ENCODE peak calls at places on chromosomes 12 and 14, in ten cellular contexts. J is transverse colon, I is HepG2, G is endothelial cell of umbilical vein, L is GM23338, W is suprapubic skin, M is stomach, U is spleen, V is sigmoid colon, S is esophagus muscularis mucosa. B is an unnamed sample.

GRCh38 chr12:2129076-2129475 is 76.3 kb downstream of the CACNA1C start:
- DNase-seq in J (no peak), V (peak; percentile 87), L (no peak), M (no peak), G (no peak), I (no peak), U (no peak), S (no peak), W (peak; percentile 7), B (no peak)

GRCh38 chr12:109542014-109542413 is 31.3 kb downstream of the MMAB start:
- DNase-seq in S (no peak), U (no peak), W (no peak), M (no peak), L (no peak), I (no peak), J (no peak), G (peak; percentile 19), V (no peak), B (no peak)

GRCh38 chr12:85004199-85004598 is 31.9 kb downstream of the TSPAN19 start:
- DNase-seq in V (no peak), L (peak; percentile 28), G (no peak), I (no peak), M (no peak), U (no peak), W (no peak), J (no peak), S (no peak), B (no peak)

GRCh38 chr12:57592551-57593165 is 1.7 kb downstream of the PIP4K2C start:
- DNase-seq in U (no peak), I (no peak), V (no peak), J (no peak), M (no peak), W (no peak), L (no peak), G (no peak), S (no peak), B (no peak)

GRCh38 chr12:6534158-6534913 is at the start of gene GAPDH:
- DNase-seq in J (peak; percentile 94), S (peak; percentile 97), M (peak; percentile 90), V (peak; percentile 97), U (peak; percentile 97), I (peak; percentile 95), L (peak; percentile 98), G (peak; percentile 95), W (peak; percentile 94), B (peak; percentile 95)

GRCh38 chr14:53389207-53389606 is 236.1 kb upstream of the DDHD1 start:
- DNase-seq in W (no peak), V (no peak), S (no peak), M (no peak), L (no peak), J (no peak), G (peak; percentile 11), U (no peak), I (no peak), B (no peak)

GRCh38 chr14:34330846-34331245 is 131.2 kb downstream of the SPTSSA start:
- DNase-seq in U (no peak), G (no peak), V (no peak), S (no peak), M (no peak), L (no peak), I (no peak), W (no peak), J (no peak), B (peak; percentile 70)

GRCh38 chr12:57173089-57173488 is 25.7 kb upstream of the LRP1-AS start:
- DNase-seq in U (no peak), V (no peak), W (no peak), I (peak; percentile 51), M (no peak), S (no peak), J (no peak), G (peak; percentile 18), L (peak; percentile 84), B (no peak)

GRCh38 chr12:77998236-77998786 is 167.6 kb downstream of the NAV3 start:
- DNase-seq in W (no peak), I (no peak), G (no peak), M (no peak), U (no peak), V (no peak), L (no peak), J (no peak), S (no peak), B (no peak)

GRCh38 chr12:27821259-27821973 is 41.4 kb upstream of the MANSC4 start:
- DNase-seq in W (no peak), L (peak; percentile 96), U (no peak), J (peak; percentile 20), S (no peak), M (peak; percentile 29), I (peak; percentile 67), G (peak; percentile 89), V (no peak), B (no peak)

GRCh38 chr12:64099430-64099829 is 122.7 kb downstream of the KICS2 start:
- DNase-seq in G (peak; percentile 70), L (no peak), J (no peak), W (no peak), M (no peak), V (peak; percentile 83), U (no peak), I (no peak), S (no peak), B (no peak)
- TF ChIP-seq POLR2AphosphoS5 in G (no peak), L (no peak), J (peak; percentile 52), W (no peak), M (peak; percentile 39), V (peak; percentile 62), U (no peak), I (no peak), S (peak; percentile 79), B (no peak)

GRCh38 chr12:49297695-49298060 is 2.7 kb downstream of the PRPH start:
- DNase-seq in G (no peak), L (no peak), S (no peak), V (peak; percentile 32), I (no peak), U (peak; percentile 47), J (no peak), W (no peak), M (no peak), B (no peak)

GRCh38 chr12:49298160-49298559 is 3.2 kb downstream of the PRPH start:
- DNase-seq in L (no peak), I (no peak), M (no peak), V (peak; percentile 40), U (peak; percentile 53), J (peak; percentile 18), S (no peak), G (no peak), W (no peak), B (no peak)

GRCh38 chr12:49295087-49296001 is at the start of gene PRPH:
- DNase-seq in S (no peak), G (no peak), I (no peak), V (peak; percentile 58), U (peak; percentile 72), J (no peak), M (no peak), L (peak; percentile 45), W (no peak), B (no peak)

GRCh38 chr12:49296034-49296835 is 1.3 kb downstream of the PRPH start:
- DNase-seq in S (no peak), M (peak; percentile 57), J (peak; percentile 66), U (peak; percentile 86), L (peak; percentile 78), I (peak; percentile 27), V (peak; percentile 57), W (no peak), G (no peak), B (no peak)

GRCh38 chr12:49296836-49297694 is 2.1 kb downstream of the PRPH start:
- DNase-seq in J (peak; percentile 63), M (peak; percentile 43), S (no peak), V (peak; percentile 54), L (peak; percentile 84), U (peak; percentile 74), I (peak; percentile 48), W (no peak), G (no peak), B (no peak)
- TF ChIP-seq CTCF in J (peak; percentile 34), M (peak; percentile 4), S (no peak), V (peak; percentile 7), L (peak; percentile 51), U (peak; percentile 5), I (no peak), W (no peak), G (no peak), B (no peak)

GRCh38 chr14:54621686-54622085 is 54.8 kb downstream of the SAMD4A start:
- DNase-seq in J (no peak), S (no peak), I (no peak), W (no peak), L (no peak), G (no peak), M (no peak), U (no peak), V (no peak), B (no peak)

GRCh38 chr14:54622189-54622958 is 55.4 kb downstream of the SAMD4A start:
- DNase-seq in V (no peak), I (no peak), L (no peak), U (no peak), W (no peak), G (peak; percentile 56), J (no peak), M (no peak), S (no peak), B (no peak)

GRCh38 chr14:54627325-54627717 is 60.4 kb downstream of the SAMD4A start:
- DNase-seq in W (no peak), L (peak; percentile 30), S (no peak), I (no peak), V (no peak), G (peak; percentile 81), M (no peak), J (no peak), U (no peak), B (no peak)

GRCh38 chr14:54625158-54625557 is 58.2 kb downstream of the SAMD4A start:
- DNase-seq in M (no peak), V (no peak), I (no peak), W (no peak), G (no peak), S (no peak), L (peak; percentile 44), J (no peak), U (no peak), B (no peak)

DNA sequence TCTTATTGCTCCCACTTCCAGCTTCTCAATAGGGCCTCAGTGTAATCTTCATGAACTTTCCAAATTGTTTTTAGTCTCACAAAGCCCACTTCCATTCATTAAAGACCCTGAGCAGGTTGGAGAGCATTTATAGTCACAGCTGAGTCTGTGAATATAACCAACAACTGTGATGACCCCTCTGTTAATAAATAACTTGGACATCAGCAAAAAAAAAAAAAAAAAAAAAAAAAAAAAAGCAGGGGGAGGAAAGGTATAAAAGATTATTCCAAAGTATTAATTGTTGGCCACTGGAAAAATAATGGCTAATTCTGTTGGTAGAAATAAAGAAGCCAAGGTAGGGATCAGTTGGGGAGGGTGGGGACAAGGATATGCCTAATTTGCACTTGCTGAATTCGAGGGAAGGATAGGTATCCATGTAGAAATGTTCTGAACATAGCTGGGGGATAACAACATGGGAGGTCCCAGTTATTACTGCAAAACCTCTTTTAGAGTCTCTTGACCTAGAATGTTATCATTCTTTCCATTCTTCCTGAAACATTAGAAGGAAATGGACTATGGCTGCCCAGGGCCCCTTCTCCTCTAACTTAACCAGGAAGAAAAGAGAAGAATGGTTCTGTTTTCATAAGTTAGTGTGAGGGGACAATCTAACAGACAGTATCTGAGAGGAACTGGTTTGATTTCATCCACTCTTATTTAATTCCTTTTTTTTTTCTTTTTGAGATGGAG is 56.5 kb downstream of the SAMD4A start:
- DNase-seq in L (no peak), S (no peak), M (no peak), G (peak; percentile 86), U (no peak), V (no peak), W (no peak), J (no peak), I (no peak), B (no peak)
- TF ChIP-seq POLR2AphosphoS5 in L (no peak), S (no peak), M (no peak), G (no peak), U (no peak), V (no peak), W (no peak), J (no peak), I (no peak), B (no peak)

GRCh38 chr12:17976202-17976601 is 113.8 kb downstream of the RERGL start:
- DNase-seq in M (no peak), G (peak; percentile 28), I (no peak), V (no peak), U (no peak), S (peak; percentile 29), L (peak; percentile 79), W (no peak), J (no peak), B (no peak)
- TF ChIP-seq CTCF in M (no peak), G (peak; percentile 40), I (peak; percentile 6), V (no peak), U (no peak), S (no peak), L (peak; percentile 95), W (no peak), J (no peak), B (no peak)